ENCODE peak calls at places on chromosomes 16 and 17, in nine cellular contexts. I, G, Z, Y, V, D, E, M and R are unnamed samples.
A peak's percentile ranks its signal among the peaks of the same experiment; 100 is the strongest.

GRCh38 chr17:78665385-78665951 is 88.3 kb upstream of the DNAH17 start:
- DNase-seq in I (no peak), G (no peak), Z (no peak), Y (no peak), V (no peak), D (peak; percentile 49), E (no peak), M (no peak), R (no peak)

GRCh38 chr17:65711671-65712276 is 150.3 kb upstream of the AXIN2 start:
- DNase-seq in I (peak; percentile 2), G (no peak), Z (no peak), Y (no peak), V (no peak), D (no peak), E (no peak), M (no peak), R (no peak)

GRCh38 chr17:76997981-76998531 is 129.9 kb downstream of the MGAT5B start:
- DNase-seq in I (peak; percentile 65), G (peak; percentile 41), Z (no peak), Y (no peak), V (peak; percentile 22), D (no peak), E (no peak), M (no peak), R (peak; percentile 45)

GRCh38 chr16:46908540-46909372 is 24.6 kb downstream of the GPT2 start:
- DNase-seq in I (peak; percentile 59), G (peak; percentile 22), Z (peak; percentile 35), Y (peak; percentile 68), V (peak; percentile 17), D (peak; percentile 75), E (peak; percentile 64), M (peak; percentile 76), R (peak; percentile 57)

GRCh38 chr16:77584205-77584859 is 138.0 kb upstream of the NUDT7 start:
- DNase-seq in I (peak; percentile 38), G (no peak), Z (no peak), Y (no peak), V (no peak), D (no peak), E (peak; percentile 63), M (peak; percentile 89), R (peak; percentile 51)

GRCh38 chr16:67666032-67666537 is 465 bp downstream of the ENKD1 start:
- DNase-seq in I (peak; percentile 32), G (no peak), Z (no peak), Y (peak; percentile 83), V (no peak), D (peak; percentile 80), E (peak; percentile 36), M (no peak), R (peak; percentile 38)

GRCh38 chr17:28759296-28759865 is 15.6 kb downstream of the TRAF4 start:
- DNase-seq in I (no peak), G (no peak), Z (no peak), Y (no peak), V (no peak), D (no peak), E (no peak), M (no peak), R (no peak)

GRCh38 chr16:81448154-81449131 is 3.8 kb downstream of the CMIP start:
- DNase-seq in I (no peak), G (no peak), Z (no peak), Y (no peak), V (no peak), D (no peak), E (no peak), M (no peak), R (no peak)

GRCh38 chr17:62968445-62968923 is 2.4 kb downstream of the TANC2 start:
- DNase-seq in I (peak; percentile 50), G (no peak), Z (no peak), Y (peak; percentile 65), V (peak; percentile 10), D (no peak), E (peak; percentile 89), M (peak; percentile 93), R (peak; percentile 83)

GRCh38 chr17:69654981-69655581 is 240.6 kb downstream of the MAP2K6 start:
- DNase-seq in I (no peak), G (no peak), Z (no peak), Y (no peak), V (no peak), D (no peak), E (peak; percentile 86), M (no peak), R (peak; percentile 74)

GRCh38 chr17:16141685-16142084 is 73.6 kb downstream of the NCOR1 start:
- DNase-seq in I (no peak), G (no peak), Z (no peak), Y (no peak), V (no peak), D (no peak), E (no peak), M (no peak), R (no peak)